ENCODE peak calls at places on chromosomes 12 and 14, in six cellular contexts. S is A549, H is AG09309, M is tibial artery, G is cardiac fibroblast, E is hepatocyte. Q is an unnamed sample.

GRCh38 chr14:92785601-92786426 is 8.3 kb upstream of the GOLGA5 start:
- DNase-seq in S (peak; percentile 45), H (peak; percentile 47), M (no peak), G (peak; percentile 93), E (peak; percentile 66), Q (no peak)

GRCh38 chr14:23564876-23565275 is 2.7 kb downstream of the AP1G2 start:
- DNase-seq in S (no peak), H (no peak), M (no peak), G (no peak), E (no peak), Q (no peak)

GRCh38 chr12:111692575-111693210 is 6.8 kb downstream of the ACAD10 start:
- DNase-seq in S (peak; percentile 42), H (no peak), M (no peak), G (peak; percentile 20), E (no peak), Q (no peak)

GRCh38 chr12:19030603-19031002 is 98.9 kb upstream of the PLEKHA5 start:
- DNase-seq in S (no peak), H (no peak), M (no peak), G (no peak), E (no peak), Q (no peak)

GRCh38 chr14:55045087-55045486 is 6.4 kb upstream of the MAPK1IP1L start:
- DNase-seq in S (no peak), H (no peak), M (no peak), G (no peak), E (no peak), Q (no peak)

GRCh38 chr12:126443977-126444376 is 1378.7 kb downstream of the AACS start:
- DNase-seq in S (no peak), H (no peak), M (no peak), G (no peak), E (no peak), Q (no peak)

GRCh38 chr14:74846168-74846567 is 29.8 kb downstream of the PROX2 start:
- DNase-seq in S (no peak), H (peak; percentile 64), M (no peak), G (peak; percentile 64), E (peak; percentile 15), Q (no peak)

GRCh38 chr14:91968280-91968679 is 20.8 kb upstream of the FBLN5 start:
- DNase-seq in S (no peak), H (no peak), M (no peak), G (no peak), E (no peak), Q (no peak)

GRCh38 chr12:5154091-5154490 is 110.4 kb downstream of the KCNA5 start:
- DNase-seq in S (no peak), H (no peak), M (no peak), G (no peak), E (no peak), Q (no peak)

GRCh38 chr14:24996930-24997329 is 53.0 kb downstream of the STXBP6 start:
- DNase-seq in S (no peak), H (no peak), M (no peak), G (no peak), E (no peak), Q (no peak)

GRCh38 chr14:68636597-68636996 is 156.3 kb downstream of the ZFP36L1 start:
- DNase-seq in S (no peak), H (no peak), M (peak; percentile 21), G (no peak), E (no peak), Q (no peak)

GRCh38 chr12:17215754-17216153 is 609.8 kb upstream of the LMO3 start:
- DNase-seq in S (peak; percentile 45), H (no peak), M (no peak), G (no peak), E (no peak), Q (no peak)

GRCh38 chr14:30994681-30995620 is 30.5 kb upstream of the AP4S1 start:
- DNase-seq in S (no peak), H (peak; percentile 5), M (no peak), G (peak; percentile 31), E (no peak), Q (no peak)

GRCh38 chr12:106976013-106976658 is 10.8 kb downstream of the MTERF2 start:
- DNase-seq in S (no peak), H (no peak), M (no peak), G (peak; percentile 76), E (peak; percentile 52), Q (no peak)

GRCh38 chr12:1640630-1641234 is 11.7 kb downstream of the WNT5B start:
- DNase-seq in S (no peak), H (no peak), M (no peak), G (no peak), E (no peak), Q (no peak)

GRCh38 chr12:69578283-69578682 is 7.0 kb upstream of the CCT2 start:
- DNase-seq in S (no peak), H (no peak), M (no peak), G (no peak), E (no peak), Q (no peak)

GRCh38 chr14:22602011-22602410 is 3.9 kb downstream of the ABHD4 start:
- DNase-seq in S (no peak), H (no peak), M (no peak), G (no peak), E (no peak), Q (no peak)

GRCh38 chr12:124509676-124510300 is 57.6 kb downstream of the NCOR2 start:
- DNase-seq in S (no peak), H (no peak), M (peak; percentile 85), G (peak; percentile 83), E (peak; percentile 63), Q (no peak)

GRCh38 chr14:73851567-73852382 is at the start of gene PTGR2:
- DNase-seq in S (peak; percentile 98), H (peak; percentile 82), M (peak; percentile 97), G (peak; percentile 99), E (peak; percentile 98), Q (peak; percentile 94)

GRCh38 chr14:69342928-69343525 is 55.1 kb downstream of the ERH start:
- DNase-seq in S (no peak), H (no peak), M (no peak), G (no peak), E (peak; percentile 27), Q (no peak)

GRCh38 chr12:117695956-117696355 is 272.8 kb downstream of the KSR2 start:
- DNase-seq in S (no peak), H (no peak), M (no peak), G (no peak), E (no peak), Q (no peak)

GRCh38 chr12:91695964-91696363 is 449.7 kb downstream of the BTG1 start:
- DNase-seq in S (no peak), H (no peak), M (no peak), G (no peak), E (no peak), Q (no peak)
- TF ChIP-seq CTCF in S (no peak), H (no peak), M (no peak), G (no peak), E (no peak), Q (peak; percentile 28)

GRCh38 chr14:95196268-95196667 is 38.9 kb upstream of the DICER1 start:
- DNase-seq in S (peak; percentile 27), H (no peak), M (no peak), G (no peak), E (no peak), Q (no peak)
- TF ChIP-seq CTCF in S (no peak), H (peak; percentile 30), M (no peak), G (no peak), E (peak; percentile 26), Q (peak; percentile 54)

GRCh38 chr14:47040490-47040889 is 388.9 kb upstream of the RPL10L start:
- DNase-seq in S (peak; percentile 31), H (no peak), M (no peak), G (no peak), E (peak; percentile 65), Q (peak; percentile 36)
- TF ChIP-seq CTCF in S (no peak), H (no peak), M (no peak), G (no peak), E (peak; percentile 66), Q (peak; percentile 69)

GRCh38 chr12:68336754-68337343 is 4.7 kb upstream of the MDM1 start:
- DNase-seq in S (peak; percentile 22), H (no peak), M (no peak), G (no peak), E (no peak), Q (no peak)
- TF ChIP-seq CTCF in S (no peak), H (no peak), M (no peak), G (no peak), E (no peak), Q (no peak)

GRCh38 chr14:105322791-105323556 is 8.4 kb downstream of the PACS2 start:
- DNase-seq in S (no peak), H (no peak), M (no peak), G (no peak), E (peak; percentile 7), Q (no peak)
- TF ChIP-seq CTCF in S (no peak), H (no peak), M (no peak), G (no peak), E (no peak), Q (no peak)

GRCh38 chr14:39576258-39576657 is 144.0 kb upstream of the FBXO33 start:
- DNase-seq in S (no peak), H (no peak), M (no peak), G (no peak), E (no peak), Q (no peak)

GRCh38 chr14:39582028-39582654 is 149.9 kb upstream of the FBXO33 start:
- DNase-seq in S (no peak), H (no peak), M (no peak), G (no peak), E (no peak), Q (no peak)

GRCh38 chr14:39576726-39577125 is 144.5 kb upstream of the FBXO33 start:
- DNase-seq in S (no peak), H (no peak), M (no peak), G (no peak), E (no peak), Q (no peak)

DNA sequence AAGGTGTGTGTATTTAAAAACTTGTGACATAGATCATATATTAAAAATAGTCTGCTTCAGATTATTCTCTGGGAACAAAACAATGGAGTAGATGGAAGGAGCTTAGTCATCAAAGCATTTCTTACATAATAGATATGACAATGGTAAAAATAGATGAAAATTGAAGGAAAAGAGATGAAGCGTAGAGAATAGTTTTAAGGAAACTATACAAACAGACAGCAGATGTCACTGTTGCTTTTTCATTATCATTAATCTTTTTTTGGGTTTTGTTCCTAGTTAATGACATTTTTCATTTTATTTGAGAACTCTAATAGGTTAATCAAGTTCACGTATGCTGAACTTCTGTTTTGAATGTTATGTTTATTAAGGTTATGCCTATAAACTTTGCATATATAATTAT is 149.2 kb upstream of the FBXO33 start:
- DNase-seq in S (no peak), H (no peak), M (no peak), G (no peak), E (no peak), Q (no peak)
- TF ChIP-seq CTCF in S (peak; percentile 28), H (no peak), M (peak; percentile 18), G (no peak), E (peak; percentile 52), Q (no peak)

GRCh38 chr14:39500253-39500652 is 68.0 kb upstream of the FBXO33 start:
- DNase-seq in S (no peak), H (no peak), M (no peak), G (no peak), E (no peak), Q (no peak)
- TF ChIP-seq CTCF in S (no peak), H (no peak), M (no peak), G (no peak), E (no peak), Q (no peak)

GRCh38 chr14:99562848-99563748 is 40.9 kb downstream of the CCDC85C start:
- DNase-seq in S (peak; percentile 86), H (no peak), M (peak; percentile 84), G (peak; percentile 83), E (peak; percentile 90), Q (no peak)
- TF ChIP-seq CTCF in S (peak; percentile 67), H (peak; percentile 24), M (peak; percentile 28), G (peak; percentile 18), E (peak; percentile 60), Q (peak; percentile 68)